ENCODE peak calls at places on chromosomes 4 and X, in ten cellular contexts. F is OCI-LY7; M is kidney; W is IMR-90; P is gastrocnemius medialis; X is cardiac muscle cell; G is naive thymus-derived CD4-positive, alpha-beta T cell; C is CD8-positive, alpha-beta memory T cell; Y is heart right ventricle; Q is brain microvascular endothelial cell. I is an unnamed sample. For H3K36me3, the result is how much of the 10 kb centered on the place peaks cover.

GRCh38 chr4:119238068-119238722 is 25.7 kb downstream of the USP53 start:
- DNase-seq in F (no peak), M (no peak), W (peak), P (no peak), X (no peak), G (peak), C (no peak), Y (no peak), Q (no peak), I (no peak)

GRCh38 chr4:183657564-183657963 is 1.4 kb downstream of the RWDD4 start:
- DNase-seq in F (peak), M (no peak), W (no peak), P (no peak), X (no peak), G (no peak), C (no peak), Y (no peak), Q (no peak), I (no peak)

GRCh38 chr4:14583331-14583730 is 418.9 kb upstream of the CPEB2 start:
- DNase-seq in F (no peak), M (no peak), W (no peak), P (no peak), X (no peak), G (no peak), C (no peak), Y (no peak), Q (no peak), I (no peak)

GRCh38 chrX:123698979-123699378 is 33.9 kb downstream of the THOC2 start:
- DNase-seq in F (no peak), M (no peak), W (peak), P (no peak), X (peak), G (no peak), C (no peak), Y (peak), Q (no peak), I (no peak)

GRCh38 chrX:11423362-11423818 is 130.2 kb downstream of the AMELX start:
- DNase-seq in F (peak), M (no peak), W (peak), P (peak), X (peak), G (no peak), C (no peak), Y (peak), Q (peak), I (no peak)

GRCh38 chrX:123487226-123487625 is 245.6 kb downstream of the THOC2 start:
- DNase-seq in F (no peak), M (no peak), W (no peak), P (no peak), X (no peak), G (no peak), C (no peak), Y (no peak), Q (no peak), I (no peak)

GRCh38 chr4:114005569-114006442 is 26.4 kb upstream of the ARSJ start:
- DNase-seq in F (no peak), M (no peak), W (peak), P (no peak), X (peak), G (no peak), C (no peak), Y (no peak), Q (peak), I (no peak)

GRCh38 chrX:118226060-118226428 is 109.4 kb upstream of the KLHL13 start:
- DNase-seq in F (peak), M (no peak), W (no peak), P (no peak), X (peak), G (no peak), C (no peak), Y (no peak), Q (peak), I (no peak)

GRCh38 chr4:158314756-158315487 is 104.6 kb downstream of the TMEM144 start:
- DNase-seq in F (no peak), M (no peak), W (peak), P (no peak), X (peak), G (no peak), C (no peak), Y (no peak), Q (peak), I (no peak)

GRCh38 chr4:113998531-113998930 is 19.1 kb upstream of the ARSJ start:
- DNase-seq in F (no peak), M (no peak), W (no peak), P (no peak), X (peak), G (no peak), C (no peak), Y (no peak), Q (no peak), I (no peak)

GRCh38 chrX:151982217-151982616 is 7.7 kb upstream of the GABRE start:
- DNase-seq in F (no peak), M (no peak), W (peak), P (no peak), X (peak), G (no peak), C (no peak), Y (no peak), Q (peak), I (no peak)

GRCh38 chr4:18405054-18405453 is 383.5 kb upstream of the LCORL start:
- DNase-seq in F (no peak), M (no peak), W (no peak), P (no peak), X (no peak), G (no peak), C (no peak), Y (no peak), Q (no peak), I (no peak)

GRCh38 chr4:40613456-40613855 is 16.2 kb downstream of the RBM47 start:
- DNase-seq in F (no peak), M (no peak), W (peak), P (no peak), X (no peak), G (no peak), C (no peak), Y (no peak), Q (no peak), I (no peak)

GRCh38 chr4:29708473-29708872 is 1011.7 kb upstream of the PCDH7 start:
- DNase-seq in F (no peak), M (no peak), W (peak), P (no peak), X (no peak), G (no peak), C (no peak), Y (no peak), Q (no peak), I (no peak)

GRCh38 chrX:83658731-83659130 is 150.6 kb downstream of the POU3F4 start:
- DNase-seq in F (peak), M (no peak), W (no peak), P (no peak), X (no peak), G (no peak), C (no peak), Y (no peak), Q (no peak), I (no peak)

GRCh38 chr4:6360385-6360784 is 90.7 kb downstream of the WFS1 start:
- DNase-seq in F (no peak), M (peak), W (no peak), P (no peak), X (no peak), G (no peak), C (no peak), Y (no peak), Q (no peak), I (no peak)

GRCh38 chr4:177728361-177729152 is 286.3 kb upstream of the AGA start:
- DNase-seq in F (no peak), M (no peak), W (no peak), P (no peak), X (no peak), G (no peak), C (no peak), Y (no peak), Q (no peak), I (no peak)

GRCh38 chr4:20612313-20612712 is 87.9 kb upstream of the PACRGL start:
- DNase-seq in F (no peak), M (no peak), W (peak), P (no peak), X (no peak), G (no peak), C (no peak), Y (no peak), Q (peak), I (no peak)

GRCh38 chr4:105619193-105619931 is 66.9 kb downstream of the ARHGEF38 start:
- DNase-seq in F (no peak), M (peak), W (no peak), P (peak), X (peak), G (no peak), C (no peak), Y (peak), Q (no peak), I (no peak)

GRCh38 chrX:150897371-150898319 is 823 bp downstream of the CD99L2 start:
- DNase-seq in F (peak), M (no peak), W (no peak), P (peak), X (peak), G (peak), C (peak), Y (peak), Q (no peak), I (no peak)

GRCh38 chrX:41705680-41706374 is 17.1 kb downstream of the GPR34 start:
- DNase-seq in F (peak), M (no peak), W (no peak), P (no peak), X (no peak), G (no peak), C (no peak), Y (no peak), Q (no peak), I (no peak)

GRCh38 chr4:152975615-152976465 is 39.7 kb downstream of the FHDC1 start:
- DNase-seq in F (no peak), M (no peak), W (no peak), P (no peak), X (no peak), G (no peak), C (no peak), Y (no peak), Q (no peak), I (no peak)

GRCh38 chrX:72052415-72053090 is 79.2 kb downstream of the RTL5 start:
- DNase-seq in F (no peak), M (no peak), W (peak), P (no peak), X (peak), G (no peak), C (no peak), Y (no peak), Q (no peak), I (no peak)

GRCh38 chrX:56503941-56504673 is 59.3 kb upstream of the UBQLN2 start:
- DNase-seq in F (no peak), M (no peak), W (no peak), P (no peak), X (no peak), G (no peak), C (no peak), Y (no peak), Q (no peak), I (no peak)

GRCh38 chrX:13669246-13669689 is 16.3 kb downstream of the TCEANC start:
- DNase-seq in F (no peak), M (peak), W (peak), P (no peak), X (peak), G (peak), C (no peak), Y (peak), Q (peak), I (no peak)

GRCh38 chr4:151649461-151649860 is 111.3 kb downstream of the GATB start:
- DNase-seq in F (no peak), M (no peak), W (no peak), P (no peak), X (no peak), G (no peak), C (no peak), Y (no peak), Q (no peak), I (no peak)

GRCh38 chrX:148574247-148574973 is 74.0 kb downstream of the AFF2 start:
- DNase-seq in F (peak), M (no peak), W (no peak), P (no peak), X (no peak), G (no peak), C (no peak), Y (no peak), Q (no peak), I (no peak)

GRCh38 chr4:135429528-135429927 is 1227.9 kb upstream of the PABPC4L start:
- DNase-seq in F (no peak), M (no peak), W (no peak), P (no peak), X (no peak), G (no peak), C (no peak), Y (no peak), Q (no peak), I (no peak)

GRCh38 chr4:76457885-76458284 is 22.9 kb downstream of the SHROOM3 start:
- DNase-seq in F (no peak), M (no peak), W (no peak), P (no peak), X (peak), G (no peak), C (no peak), Y (no peak), Q (peak), I (no peak)

GRCh38 chr4:94757192-94758140 is at the start of gene BMPR1B:
- DNase-seq in F (no peak), M (peak), W (peak), P (no peak), X (peak), G (no peak), C (no peak), Y (no peak), Q (peak), I (no peak)

GRCh38 chrX:23737413-23737812 is 5.7 kb downstream of the ACOT9 start:
- DNase-seq in F (no peak), M (no peak), W (peak), P (no peak), X (peak), G (no peak), C (no peak), Y (no peak), Q (no peak), I (no peak)

GRCh38 chr4:130922955-130923354 is 1827.0 kb downstream of the C4orf33 start:
- DNase-seq in F (no peak), M (no peak), W (no peak), P (no peak), X (no peak), G (no peak), C (no peak), Y (no peak), Q (no peak), I (no peak)

DNA sequence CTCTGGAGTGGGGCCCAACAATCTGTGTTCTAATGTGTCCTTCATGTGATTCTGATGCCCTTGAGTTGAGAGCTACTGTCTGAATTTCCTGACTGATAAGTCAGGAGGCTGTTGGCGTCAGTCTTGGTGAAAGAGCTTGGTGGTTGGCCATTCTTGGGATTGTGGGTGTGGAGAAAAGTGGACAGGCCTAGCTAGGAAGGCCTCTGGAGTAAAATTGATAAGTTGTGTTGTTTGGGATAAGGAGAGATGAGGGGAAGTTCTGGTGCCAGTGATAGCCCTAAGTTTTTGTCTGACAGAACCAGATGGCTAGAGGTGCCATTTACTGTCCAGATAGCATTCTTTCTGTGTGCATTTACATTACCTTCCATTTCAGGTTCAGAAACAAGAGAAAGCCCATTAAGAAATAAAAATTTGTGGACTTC is 11.7 kb downstream of the NSD2 start:
- DNase-seq in F (no peak), M (no peak), W (no peak), P (no peak), X (no peak), G (no peak), C (no peak), Y (peak), Q (no peak), I (no peak)
- H3K27ac ChIP-seq in F (no peak), M (no peak), W (no peak), P (no peak), X (peak), G (no peak), C (no peak), Y (peak), Q (no peak), I (no peak)

GRCh38 chr4:102606846-102607440 is 105.8 kb downstream of the NFKB1 start:
- DNase-seq in F (no peak), M (no peak), W (no peak), P (no peak), X (no peak), G (no peak), C (no peak), Y (no peak), Q (no peak), I (no peak)
- H3K36me3 ChIP-seq in F (half or more), M (under half), W (under half), P (under half), X (under half), G (under half), C (under half), Y (under half), Q (under half), I (under half)

DNA sequence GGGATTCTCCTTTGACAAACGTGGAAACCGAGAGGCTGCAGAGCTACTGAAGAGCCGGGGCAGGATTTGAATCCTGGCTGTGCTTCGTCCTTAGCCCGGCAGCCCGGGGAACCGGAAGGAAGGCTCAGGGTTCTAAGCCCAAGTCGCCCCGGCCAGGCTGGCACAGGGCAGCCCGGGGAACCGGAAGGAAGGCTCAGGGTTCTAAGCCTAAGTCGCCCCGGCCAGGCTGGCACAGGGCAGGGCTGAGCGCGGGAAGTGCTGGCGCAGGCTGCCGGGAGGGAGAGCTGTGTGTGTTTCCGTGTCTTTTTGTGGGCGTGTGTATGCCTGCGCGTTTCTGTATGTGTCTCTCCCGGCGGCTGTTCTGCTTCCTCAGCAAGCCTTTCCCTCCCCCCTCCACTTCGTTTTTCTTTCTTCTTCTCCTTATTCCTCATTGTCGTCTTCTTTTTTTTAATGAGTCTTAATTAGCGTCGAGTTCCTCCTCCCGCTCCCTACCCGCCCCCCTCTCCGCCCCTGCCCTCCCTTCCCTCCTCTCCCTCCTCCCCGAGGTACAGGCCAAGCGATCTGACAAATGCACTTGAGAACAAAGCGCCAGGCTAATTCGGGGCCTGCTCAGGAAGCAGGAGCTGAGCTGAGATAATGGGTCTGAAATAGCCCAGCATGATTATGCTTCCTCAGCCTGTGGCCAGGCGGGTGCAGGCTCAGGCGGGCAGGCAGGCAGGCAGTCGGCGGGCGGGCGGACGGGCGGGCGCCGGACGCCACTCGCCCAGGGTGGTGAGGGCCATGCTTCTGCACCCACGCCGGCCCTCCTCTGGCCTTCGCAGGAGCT is 65.9 kb downstream of the EFNB1 start:
- DNase-seq in F (no peak), M (peak), W (peak), P (peak), X (peak), G (no peak), C (no peak), Y (peak), Q (peak), I (peak)
- H3K27ac ChIP-seq in F (no peak), M (peak), W (peak), P (peak), X (peak), G (no peak), C (no peak), Y (peak), Q (no peak), I (peak)

GRCh38 chr4:2250764-2251072 is 8.8 kb upstream of the HAUS3 start:
- DNase-seq in F (no peak), M (no peak), W (no peak), P (no peak), X (no peak), G (no peak), C (no peak), Y (no peak), Q (no peak), I (no peak)
- H3K36me3 ChIP-seq in F (under half), M (under half), W (half or more), P (under half), X (under half), G (under half), C (under half), Y (under half), Q (under half), I (half or more)

GRCh38 chr4:26862381-26862915 is 1.8 kb downstream of the STIM2 start:
- DNase-seq in F (no peak), M (no peak), W (no peak), P (no peak), X (no peak), G (no peak), C (no peak), Y (no peak), Q (no peak), I (no peak)
- H3K27ac ChIP-seq in F (peak), M (no peak), W (no peak), P (peak), X (peak), G (peak), C (peak), Y (peak), Q (no peak), I (peak)

GRCh38 chr4:168886361-168886760 is 123.7 kb downstream of the CBR4 start:
- DNase-seq in F (no peak), M (no peak), W (peak), P (peak), X (no peak), G (no peak), C (no peak), Y (no peak), Q (peak), I (no peak)

GRCh38 chr4:168888715-168889215 is 121.3 kb downstream of the CBR4 start:
- DNase-seq in F (no peak), M (no peak), W (no peak), P (no peak), X (no peak), G (no peak), C (no peak), Y (no peak), Q (no peak), I (no peak)

GRCh38 chr4:168891086-168891485 is 119.0 kb downstream of the CBR4 start:
- DNase-seq in F (no peak), M (no peak), W (no peak), P (no peak), X (no peak), G (no peak), C (no peak), Y (no peak), Q (no peak), I (no peak)

GRCh38 chr4:168885416-168885815 is 124.6 kb downstream of the CBR4 start:
- DNase-seq in F (no peak), M (no peak), W (no peak), P (no peak), X (no peak), G (no peak), C (no peak), Y (no peak), Q (peak), I (no peak)

DNA sequence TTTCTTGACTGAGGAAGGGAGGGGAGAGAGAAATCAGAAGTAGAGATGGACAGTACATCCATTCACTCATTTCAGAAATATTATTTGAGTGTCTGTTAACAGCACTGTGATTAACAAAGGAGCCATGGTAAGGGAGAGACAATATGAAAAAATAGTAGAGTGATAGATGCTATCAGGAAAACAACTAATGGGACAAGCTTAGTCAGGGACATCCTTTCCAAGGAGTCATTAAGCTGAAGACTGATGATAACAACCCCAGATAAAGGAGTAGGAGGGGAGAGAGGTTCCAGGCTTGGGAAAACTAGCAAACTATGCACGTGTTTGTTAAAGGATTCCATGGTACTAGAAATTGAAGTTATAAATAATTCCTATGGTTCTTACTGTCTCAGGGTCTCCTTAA is 122.2 kb downstream of the CBR4 start:
- DNase-seq in F (no peak), M (no peak), W (no peak), P (no peak), X (no peak), G (no peak), C (no peak), Y (no peak), Q (no peak), I (no peak)
- H3K36me3 ChIP-seq in F (under half), M (under half), W (under half), P (under half), X (under half), G (under half), C (under half), Y (under half), Q (under half), I (under half)